ENCODE peak calls at places on chromosomes 13 and 19, in nine cellular contexts. One of them, this sample, is unnamed.

GRCh38 chr19:55536951-55537740 is at the start of gene SBK2:
- DNase-seq in activated CD8-positive, alpha-beta memory T cell treated with anti-CD3 and anti-CD28 coated beads for 1 hour: no peak
- DNase-seq in SK-N-SH: peak; percentile 95
- DNase-seq in effector CD4-positive, alpha-beta T cell: no peak
- DNase-seq in CD8-positive, alpha-beta memory T cell: no peak
- DNase-seq in IMR-90: no peak
- DNase-seq in stimulated activated naive CD8-positive, alpha-beta T cell treated with anti-CD3 and anti-CD28 coated beads, Interleukin-15, amount 100 ng/mL, for 72 hours: no peak
- DNase-seq in D721Med: no peak
- DNase-seq in activated T-helper 2 cell treated with anti-CD3 and anti-CD28 coated beads, Interferon-gamma antibody, Interleukin-2, Interleukin-4, amounts not matched to agents 10 μg/mL and 5 μg/mL and 100 μg/mL, durations not matched to agents 14 hours and 24 hours and 36 hours: no peak
- DNase-seq in this sample: no peak

GRCh38 chr19:9885077-9885552 is 50.0 kb downstream of the PIN1 start:
- DNase-seq in SK-N-SH: peak; percentile 32
- DNase-seq in IMR-90: peak; percentile 23
- DNase-seq in activated T-helper 2 cell treated with anti-CD3 and anti-CD28 coated beads, Interferon-gamma antibody, Interleukin-2, Interleukin-4, amounts not matched to agents 10 μg/mL and 5 μg/mL and 100 μg/mL, durations not matched to agents 14 hours and 24 hours and 36 hours: no peak
- DNase-seq in effector CD4-positive, alpha-beta T cell: no peak
- DNase-seq in CD8-positive, alpha-beta memory T cell: no peak
- DNase-seq in D721Med: no peak
- DNase-seq in stimulated activated naive CD8-positive, alpha-beta T cell treated with anti-CD3 and anti-CD28 coated beads, Interleukin-15, amount 100 ng/mL, for 72 hours: no peak
- DNase-seq in activated CD8-positive, alpha-beta memory T cell treated with anti-CD3 and anti-CD28 coated beads for 1 hour: no peak
- DNase-seq in this sample: peak; percentile 26

GRCh38 chr19:47781590-47782318 is 3.3 kb downstream of the SELENOW start:
- DNase-seq in activated CD8-positive, alpha-beta memory T cell treated with anti-CD3 and anti-CD28 coated beads for 1 hour: no peak
- DNase-seq in IMR-90: no peak
- DNase-seq in CD8-positive, alpha-beta memory T cell: no peak
- DNase-seq in SK-N-SH: no peak
- DNase-seq in effector CD4-positive, alpha-beta T cell: no peak
- DNase-seq in stimulated activated naive CD8-positive, alpha-beta T cell treated with anti-CD3 and anti-CD28 coated beads, Interleukin-15, amount 100 ng/mL, for 72 hours: no peak
- DNase-seq in activated T-helper 2 cell treated with anti-CD3 and anti-CD28 coated beads, Interferon-gamma antibody, Interleukin-2, Interleukin-4, amounts not matched to agents 10 μg/mL and 5 μg/mL and 100 μg/mL, durations not matched to agents 14 hours and 24 hours and 36 hours: no peak
- DNase-seq in D721Med: no peak
- DNase-seq in this sample: no peak

GRCh38 chr13:69580255-69580654 is 527.4 kb upstream of the ATXN8OS start:
- DNase-seq in CD8-positive, alpha-beta memory T cell: no peak
- DNase-seq in effector CD4-positive, alpha-beta T cell: no peak
- DNase-seq in activated T-helper 2 cell treated with anti-CD3 and anti-CD28 coated beads, Interferon-gamma antibody, Interleukin-2, Interleukin-4, amounts not matched to agents 10 μg/mL and 5 μg/mL and 100 μg/mL, durations not matched to agents 14 hours and 24 hours and 36 hours: no peak
- DNase-seq in stimulated activated naive CD8-positive, alpha-beta T cell treated with anti-CD3 and anti-CD28 coated beads, Interleukin-15, amount 100 ng/mL, for 72 hours: no peak
- DNase-seq in SK-N-SH: no peak
- DNase-seq in IMR-90: no peak
- DNase-seq in D721Med: no peak
- DNase-seq in activated CD8-positive, alpha-beta memory T cell treated with anti-CD3 and anti-CD28 coated beads for 1 hour: no peak
- DNase-seq in this sample: no peak

GRCh38 chr13:76693086-76693485 is 193.1 kb downstream of the KCTD12 start:
- DNase-seq in activated CD8-positive, alpha-beta memory T cell treated with anti-CD3 and anti-CD28 coated beads for 1 hour: no peak
- DNase-seq in D721Med: no peak
- DNase-seq in activated T-helper 2 cell treated with anti-CD3 and anti-CD28 coated beads, Interferon-gamma antibody, Interleukin-2, Interleukin-4, amounts not matched to agents 10 μg/mL and 5 μg/mL and 100 μg/mL, durations not matched to agents 14 hours and 24 hours and 36 hours: no peak
- DNase-seq in IMR-90: no peak
- DNase-seq in effector CD4-positive, alpha-beta T cell: no peak
- DNase-seq in SK-N-SH: no peak
- DNase-seq in stimulated activated naive CD8-positive, alpha-beta T cell treated with anti-CD3 and anti-CD28 coated beads, Interleukin-15, amount 100 ng/mL, for 72 hours: no peak
- DNase-seq in CD8-positive, alpha-beta memory T cell: no peak
- DNase-seq in this sample: no peak

GRCh38 chr19:55092423-55093318 is 17.0 kb downstream of the EPS8L1 start:
- DNase-seq in effector CD4-positive, alpha-beta T cell: no peak
- DNase-seq in activated CD8-positive, alpha-beta memory T cell treated with anti-CD3 and anti-CD28 coated beads for 1 hour: no peak
- DNase-seq in activated T-helper 2 cell treated with anti-CD3 and anti-CD28 coated beads, Interferon-gamma antibody, Interleukin-2, Interleukin-4, amounts not matched to agents 10 μg/mL and 5 μg/mL and 100 μg/mL, durations not matched to agents 14 hours and 24 hours and 36 hours: no peak
- DNase-seq in stimulated activated naive CD8-positive, alpha-beta T cell treated with anti-CD3 and anti-CD28 coated beads, Interleukin-15, amount 100 ng/mL, for 72 hours: no peak
- DNase-seq in SK-N-SH: no peak
- DNase-seq in CD8-positive, alpha-beta memory T cell: no peak
- DNase-seq in D721Med: no peak
- DNase-seq in IMR-90: no peak
- DNase-seq in this sample: no peak

GRCh38 chr19:2282062-2282861 is at the start of gene PEAK3:
- DNase-seq in effector CD4-positive, alpha-beta T cell: no peak
- DNase-seq in IMR-90: peak; percentile 24
- DNase-seq in SK-N-SH: peak; percentile 80
- DNase-seq in activated CD8-positive, alpha-beta memory T cell treated with anti-CD3 and anti-CD28 coated beads for 1 hour: no peak
- DNase-seq in stimulated activated naive CD8-positive, alpha-beta T cell treated with anti-CD3 and anti-CD28 coated beads, Interleukin-15, amount 100 ng/mL, for 72 hours: peak; percentile 42
- DNase-seq in CD8-positive, alpha-beta memory T cell: no peak
- DNase-seq in activated T-helper 2 cell treated with anti-CD3 and anti-CD28 coated beads, Interferon-gamma antibody, Interleukin-2, Interleukin-4, amounts not matched to agents 10 μg/mL and 5 μg/mL and 100 μg/mL, durations not matched to agents 14 hours and 24 hours and 36 hours: no peak
- DNase-seq in D721Med: no peak
- DNase-seq in this sample: peak; percentile 96

GRCh38 chr19:31289976-31290375 is 59.3 kb downstream of the TSHZ3 start:
- DNase-seq in SK-N-SH: no peak
- DNase-seq in IMR-90: no peak
- DNase-seq in CD8-positive, alpha-beta memory T cell: no peak
- DNase-seq in activated T-helper 2 cell treated with anti-CD3 and anti-CD28 coated beads, Interferon-gamma antibody, Interleukin-2, Interleukin-4, amounts not matched to agents 10 μg/mL and 5 μg/mL and 100 μg/mL, durations not matched to agents 14 hours and 24 hours and 36 hours: no peak
- DNase-seq in stimulated activated naive CD8-positive, alpha-beta T cell treated with anti-CD3 and anti-CD28 coated beads, Interleukin-15, amount 100 ng/mL, for 72 hours: no peak
- DNase-seq in activated CD8-positive, alpha-beta memory T cell treated with anti-CD3 and anti-CD28 coated beads for 1 hour: no peak
- DNase-seq in D721Med: no peak
- DNase-seq in effector CD4-positive, alpha-beta T cell: no peak
- DNase-seq in this sample: no peak

GRCh38 chr19:15213715-15214381 is 13.1 kb upstream of the NOTCH3 start:
- DNase-seq in SK-N-SH: no peak
- DNase-seq in effector CD4-positive, alpha-beta T cell: no peak
- DNase-seq in CD8-positive, alpha-beta memory T cell: no peak
- DNase-seq in activated CD8-positive, alpha-beta memory T cell treated with anti-CD3 and anti-CD28 coated beads for 1 hour: no peak
- DNase-seq in D721Med: no peak
- DNase-seq in stimulated activated naive CD8-positive, alpha-beta T cell treated with anti-CD3 and anti-CD28 coated beads, Interleukin-15, amount 100 ng/mL, for 72 hours: no peak
- DNase-seq in IMR-90: no peak
- DNase-seq in activated T-helper 2 cell treated with anti-CD3 and anti-CD28 coated beads, Interferon-gamma antibody, Interleukin-2, Interleukin-4, amounts not matched to agents 10 μg/mL and 5 μg/mL and 100 μg/mL, durations not matched to agents 14 hours and 24 hours and 36 hours: no peak
- DNase-seq in this sample: no peak

GRCh38 chr19:14056069-14056666 is 5.7 kb downstream of the PALM3 start:
- DNase-seq in D721Med: no peak
- DNase-seq in effector CD4-positive, alpha-beta T cell: no peak
- DNase-seq in IMR-90: no peak
- DNase-seq in stimulated activated naive CD8-positive, alpha-beta T cell treated with anti-CD3 and anti-CD28 coated beads, Interleukin-15, amount 100 ng/mL, for 72 hours: no peak
- DNase-seq in SK-N-SH: no peak
- DNase-seq in activated T-helper 2 cell treated with anti-CD3 and anti-CD28 coated beads, Interferon-gamma antibody, Interleukin-2, Interleukin-4, amounts not matched to agents 10 μg/mL and 5 μg/mL and 100 μg/mL, durations not matched to agents 14 hours and 24 hours and 36 hours: no peak
- DNase-seq in activated CD8-positive, alpha-beta memory T cell treated with anti-CD3 and anti-CD28 coated beads for 1 hour: no peak
- DNase-seq in CD8-positive, alpha-beta memory T cell: no peak
- DNase-seq in this sample: no peak

GRCh38 chr13:21076265-21076653 is 14.9 kb upstream of the LATS2 start:
- DNase-seq in SK-N-SH: no peak
- DNase-seq in effector CD4-positive, alpha-beta T cell: no peak
- DNase-seq in CD8-positive, alpha-beta memory T cell: no peak
- DNase-seq in activated T-helper 2 cell treated with anti-CD3 and anti-CD28 coated beads, Interferon-gamma antibody, Interleukin-2, Interleukin-4, amounts not matched to agents 10 μg/mL and 5 μg/mL and 100 μg/mL, durations not matched to agents 14 hours and 24 hours and 36 hours: no peak
- DNase-seq in activated CD8-positive, alpha-beta memory T cell treated with anti-CD3 and anti-CD28 coated beads for 1 hour: no peak
- DNase-seq in IMR-90: no peak
- DNase-seq in D721Med: no peak
- DNase-seq in stimulated activated naive CD8-positive, alpha-beta T cell treated with anti-CD3 and anti-CD28 coated beads, Interleukin-15, amount 100 ng/mL, for 72 hours: peak; percentile 32
- DNase-seq in this sample: no peak

GRCh38 chr19:45245334-45245787 is at the start of gene EXOC3L2:
- DNase-seq in stimulated activated naive CD8-positive, alpha-beta T cell treated with anti-CD3 and anti-CD28 coated beads, Interleukin-15, amount 100 ng/mL, for 72 hours: no peak
- DNase-seq in SK-N-SH: no peak
- DNase-seq in effector CD4-positive, alpha-beta T cell: no peak
- DNase-seq in IMR-90: no peak
- DNase-seq in activated CD8-positive, alpha-beta memory T cell treated with anti-CD3 and anti-CD28 coated beads for 1 hour: no peak
- DNase-seq in D721Med: no peak
- DNase-seq in activated T-helper 2 cell treated with anti-CD3 and anti-CD28 coated beads, Interferon-gamma antibody, Interleukin-2, Interleukin-4, amounts not matched to agents 10 μg/mL and 5 μg/mL and 100 μg/mL, durations not matched to agents 14 hours and 24 hours and 36 hours: no peak
- DNase-seq in CD8-positive, alpha-beta memory T cell: no peak
- DNase-seq in this sample: no peak

GRCh38 chr19:11168568-11168967 is 13.0 kb upstream of the SPC24 start:
- DNase-seq in stimulated activated naive CD8-positive, alpha-beta T cell treated with anti-CD3 and anti-CD28 coated beads, Interleukin-15, amount 100 ng/mL, for 72 hours: no peak
- DNase-seq in D721Med: no peak
- DNase-seq in IMR-90: peak; percentile 97
- DNase-seq in CD8-positive, alpha-beta memory T cell: no peak
- DNase-seq in SK-N-SH: no peak
- DNase-seq in activated CD8-positive, alpha-beta memory T cell treated with anti-CD3 and anti-CD28 coated beads for 1 hour: no peak
- DNase-seq in effector CD4-positive, alpha-beta T cell: no peak
- DNase-seq in activated T-helper 2 cell treated with anti-CD3 and anti-CD28 coated beads, Interferon-gamma antibody, Interleukin-2, Interleukin-4, amounts not matched to agents 10 μg/mL and 5 μg/mL and 100 μg/mL, durations not matched to agents 14 hours and 24 hours and 36 hours: no peak
- DNase-seq in this sample: no peak

GRCh38 chr19:33373701-33374405 is at the start of gene CEBPG:
- DNase-seq in CD8-positive, alpha-beta memory T cell: peak; percentile 48
- DNase-seq in D721Med: no peak
- DNase-seq in SK-N-SH: peak; percentile 88
- DNase-seq in activated T-helper 2 cell treated with anti-CD3 and anti-CD28 coated beads, Interferon-gamma antibody, Interleukin-2, Interleukin-4, amounts not matched to agents 10 μg/mL and 5 μg/mL and 100 μg/mL, durations not matched to agents 14 hours and 24 hours and 36 hours: peak; percentile 51
- DNase-seq in effector CD4-positive, alpha-beta T cell: peak; percentile 54
- DNase-seq in IMR-90: peak; percentile 64
- DNase-seq in stimulated activated naive CD8-positive, alpha-beta T cell treated with anti-CD3 and anti-CD28 coated beads, Interleukin-15, amount 100 ng/mL, for 72 hours: peak; percentile 83
- DNase-seq in activated CD8-positive, alpha-beta memory T cell treated with anti-CD3 and anti-CD28 coated beads for 1 hour: no peak
- DNase-seq in this sample: peak; percentile 89

This sample was measured in lower leg skin.